ENCODE peak calls at places on chromosomes 5 and 9, in six cellular contexts. D is RCC 7860; O is endothelial cell of umbilical vein; K is NCI-H1092 treated with DMSO at 0.1 percent for 48 hours; B is activated T-helper 9 cell treated with anti-CD3 and anti-CD28 coated beads, Interleukin-2, amount 50 U/mL, for 16 hours; M is stimulated activated CD4-positive, alpha-beta T cell treated with anti-CD3 and anti-CD28 coated beads, Interleukin-12 subunit alpha, Interleukin-12 subunit beta, amount 100 ng/mL, for 4 hours. C is an unnamed sample.

GRCh38 chr9:35385042-35385441 is 104.9 kb upstream of the RUSC2 start:
- DNase-seq in D (no peak), O (peak; percentile 52), K (no peak), B (no peak), M (no peak), C (no peak)

GRCh38 chr5:97735209-97735608 is 552.2 kb upstream of the RIOK2 start:
- DNase-seq in D (no peak), O (peak; percentile 63), K (no peak), B (no peak), M (no peak), C (no peak)

GRCh38 chr9:94082956-94083355 is 1.3 kb upstream of the PTPDC1 start:
- DNase-seq in D (no peak), O (no peak), K (no peak), B (no peak), M (no peak), C (no peak)

GRCh38 chr9:14193338-14193980 is 120.5 kb downstream of the NFIB start:
- DNase-seq in D (no peak), O (peak; percentile 90), K (no peak), B (no peak), M (no peak), C (no peak)

GRCh38 chr9:72154468-72155281 is 5.4 kb downstream of the GDA start:
- DNase-seq in D (peak; percentile 14), O (no peak), K (no peak), B (no peak), M (no peak), C (peak; percentile 97)

GRCh38 chr5:111439473-111440075 is 72.8 kb downstream of the STARD4 start:
- DNase-seq in D (no peak), O (no peak), K (no peak), B (no peak), M (no peak), C (no peak)

GRCh38 chr5:113531760-113532159 is 18.3 kb downstream of the YTHDC2 start:
- DNase-seq in D (no peak), O (no peak), K (no peak), B (no peak), M (no peak), C (no peak)

GRCh38 chr5:51214736-51215135 is 168.5 kb upstream of the ISL1 start:
- DNase-seq in D (no peak), O (no peak), K (no peak), B (no peak), M (no peak), C (no peak)

GRCh38 chr5:111493031-111493430 is 19.3 kb downstream of the STARD4 start:
- DNase-seq in D (no peak), O (no peak), K (no peak), B (no peak), M (no peak), C (no peak)

GRCh38 chr9:129069128-129069824 is 11.6 kb upstream of the DOLPP1 start:
- DNase-seq in D (no peak), O (no peak), K (no peak), B (peak; percentile 21), M (peak; percentile 45), C (no peak)

GRCh38 chr5:181281077-181281983 is 20.4 kb upstream of the TRIM52 start:
- DNase-seq in D (no peak), O (no peak), K (no peak), B (no peak), M (no peak), C (no peak)

GRCh38 chr5:139676951-139677367 is 28.8 kb downstream of the CXXC5 start:
- DNase-seq in D (no peak), O (no peak), K (peak; percentile 42), B (no peak), M (no peak), C (no peak)

GRCh38 chr9:33180526-33181184 is 13.5 kb upstream of the B4GALT1 start:
- DNase-seq in D (no peak), O (peak; percentile 71), K (no peak), B (no peak), M (no peak), C (no peak)

GRCh38 chr9:88653926-88654325 is 118.9 kb downstream of the NXNL2 start:
- DNase-seq in D (no peak), O (no peak), K (no peak), B (no peak), M (no peak), C (no peak)

GRCh38 chr5:174720612-174721521 is 3.5 kb upstream of the MSX2 start:
- DNase-seq in D (no peak), O (no peak), K (no peak), B (no peak), M (no peak), C (no peak)

GRCh38 chr5:141692919-141693848 is 11.2 kb upstream of the ARAP3 start:
- DNase-seq in D (peak; percentile 54), O (no peak), K (no peak), B (peak; percentile 81), M (peak; percentile 68), C (no peak)

GRCh38 chr5:64210866-64211265 is 45.2 kb downstream of the RNF180 start:
- DNase-seq in D (no peak), O (peak; percentile 83), K (no peak), B (no peak), M (no peak), C (peak; percentile 74)

GRCh38 chr5:137791387-137791786 is 37.2 kb upstream of the HNRNPA0 start:
- DNase-seq in D (no peak), O (no peak), K (no peak), B (no peak), M (no peak), C (no peak)

GRCh38 chr9:98101868-98102273 is 17.2 kb downstream of the TRIM14 start:
- DNase-seq in D (no peak), O (no peak), K (peak; percentile 22), B (peak; percentile 58), M (peak; percentile 49), C (no peak)

GRCh38 chr5:41507501-41507900 is 2.9 kb downstream of the PLCXD3 start:
- DNase-seq in D (no peak), O (no peak), K (no peak), B (no peak), M (no peak), C (no peak)

GRCh38 chr9:63859475-63860215 is 1425.4 kb downstream of the FOXD4L5 start:
- DNase-seq in D (no peak), O (no peak), K (no peak), B (peak; percentile 28), M (no peak), C (peak; percentile 6)

GRCh38 chr9:69331444-69331843 is 6.4 kb downstream of the ENTREP1 start:
- DNase-seq in D (no peak), O (no peak), K (no peak), B (no peak), M (no peak), C (no peak)

GRCh38 chr9:116693233-116693731 is 6.2 kb downstream of the TRIM32 start:
- DNase-seq in D (no peak), O (peak; percentile 6), K (no peak), B (no peak), M (no peak), C (no peak)

GRCh38 chr5:41402845-41403244 is 107.6 kb downstream of the PLCXD3 start:
- DNase-seq in D (no peak), O (no peak), K (no peak), B (no peak), M (no peak), C (no peak)

GRCh38 chr9:96130970-96131369 is 171.0 kb downstream of the HSD17B3 start:
- DNase-seq in D (no peak), O (no peak), K (no peak), B (no peak), M (no peak), C (no peak)

C was measured in epithelial cell of proximal tubule.